ENCODE peak calls at places on chromosomes 16 and 17, in six cellular contexts. R, D, T, Q, X and V are unnamed samples.

GRCh38 chr16:75794426-75794825 is 68.1 kb upstream of the CPHXL start:
- DNase-seq in R (no peak), Q (no peak), X (no peak), T (no peak), D (no peak), V (no peak)

GRCh38 chr17:17663160-17664072 is 17.8 kb upstream of the RAI1 start:
- DNase-seq in D (peak; percentile 29), Q (peak; percentile 69), T (peak; percentile 92), R (peak; percentile 44), X (peak; percentile 48), V (peak; percentile 63)

GRCh38 chr17:927611-928461 is 51.7 kb downstream of the NXN start:
- DNase-seq in D (no peak), X (no peak), Q (peak; percentile 23), T (peak; percentile 82), R (peak; percentile 44), V (no peak)

GRCh38 chr16:30557397-30557949 is 701 bp downstream of the ZNF764 start:
- DNase-seq in T (no peak), Q (no peak), D (no peak), X (no peak), R (no peak), V (no peak)

GRCh38 chr16:25006504-25007055 is 8.6 kb downstream of the ARHGAP17 start:
- DNase-seq in T (peak; percentile 67), R (no peak), D (no peak), X (no peak), Q (peak; percentile 99), V (no peak)

GRCh38 chr17:28988475-28988874 is 17.4 kb downstream of the SEZ6 start:
- DNase-seq in X (no peak), D (no peak), T (no peak), R (no peak), Q (no peak), V (no peak)

GRCh38 chr17:78600181-78600651 is 23.0 kb upstream of the DNAH17 start:
- DNase-seq in T (no peak), X (no peak), Q (no peak), R (no peak), D (no peak), V (no peak)

GRCh38 chr17:12691173-12691572 is 25.5 kb downstream of the MYOCD start:
- DNase-seq in Q (no peak), X (no peak), D (no peak), T (no peak), R (no peak), V (no peak)

GRCh38 chr16:56312556-56312955 is 112.8 kb downstream of the AMFR start:
- DNase-seq in Q (no peak), R (no peak), T (no peak), X (no peak), D (no peak), V (no peak)

GRCh38 chr17:81048827-81049371 is 13.9 kb downstream of the BAIAP2 start:
- DNase-seq in R (no peak), T (no peak), D (no peak), Q (no peak), X (no peak), V (no peak)
- H3K27me3 ChIP-seq in R (no peaks in the 10 kb centered on the region), T (no peaks in the 10 kb centered on the region), D (no peaks in the 10 kb centered on the region), Q (no peaks in the 10 kb centered on the region), X (no peaks in the 10 kb centered on the region), V (no peaks in the 10 kb centered on the region)

GRCh38 chr17:39639566-39640458 is 2.9 kb downstream of the STARD3 start:
- DNase-seq in X (no peak), D (no peak), R (no peak), T (no peak), Q (no peak), V (no peak)
- H3K4me1 ChIP-seq in X (peaks cover 7% of the 10 kb centered on the region), D (peaks cover 86% of the 10 kb centered on the region), R (peaks cover 87% of the 10 kb centered on the region), T (peaks cover 38% of the 10 kb centered on the region), Q (peaks cover 21% of the 10 kb centered on the region), V (peaks cover 9% of the 10 kb centered on the region)

DNA sequence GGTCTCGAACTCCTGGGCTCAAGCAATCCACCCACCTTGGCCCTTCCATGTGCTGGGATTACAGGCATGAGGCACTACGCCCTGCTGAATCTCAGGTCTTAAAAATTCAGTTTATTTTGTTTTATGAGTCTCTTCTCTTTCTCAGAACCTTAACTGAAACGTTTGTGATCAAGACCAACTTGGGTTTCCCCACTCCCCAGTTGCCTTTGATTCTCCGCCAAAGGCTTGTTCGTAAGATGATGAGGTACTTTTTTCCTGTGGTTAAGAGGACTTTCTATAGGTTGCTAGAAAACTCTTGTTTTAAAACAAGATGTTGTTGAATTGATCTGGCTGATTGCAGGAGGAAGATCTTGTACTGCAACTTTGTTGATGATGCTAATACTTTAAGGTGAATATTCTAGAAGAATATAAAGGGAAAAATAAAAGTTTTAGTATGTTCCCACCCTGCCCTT is 11.7 kb downstream of the ABCC1 start:
- DNase-seq in R (no peak), T (no peak), X (peak; percentile 22), D (no peak), Q (no peak), V (no peak)
- H3K4me3 ChIP-seq in R (no peak overlapping the region), T (no peak overlapping the region), X (no peak overlapping the region), D (no peak overlapping the region), Q (no peak overlapping the region), V (no peak overlapping the region)

GRCh38 chr16:86679490-86679889 is 101.1 kb downstream of the FOXL1 start:
- DNase-seq in X (no peak), T (no peak), R (no peak), D (no peak), Q (no peak), V (no peak)

GRCh38 chr16:86682219-86682904 is 104.0 kb downstream of the FOXL1 start:
- DNase-seq in X (no peak), R (no peak), Q (no peak), D (no peak), T (no peak), V (no peak)

GRCh38 chr16:86680661-86681439 is 102.5 kb downstream of the FOXL1 start:
- DNase-seq in D (no peak), R (no peak), X (no peak), T (no peak), Q (no peak), V (no peak)

GRCh38 chr16:86681440-86681838 is 103.1 kb downstream of the FOXL1 start:
- DNase-seq in X (no peak), D (peak; percentile 54), R (no peak), Q (no peak), T (no peak), V (no peak)

GRCh38 chr16:86680137-86680536 is 101.8 kb downstream of the FOXL1 start:
- DNase-seq in X (no peak), T (no peak), Q (no peak), D (peak; percentile 44), R (no peak), V (no peak)
- H3K27me3 ChIP-seq in X (no peaks in the 10 kb centered on the region), T (peaks cover 7% of the 10 kb centered on the region), Q (no peaks in the 10 kb centered on the region), D (peaks cover 75% of the 10 kb centered on the region), R (peaks cover 4% of the 10 kb centered on the region), V (no peaks in the 10 kb centered on the region)

GRCh38 chr17:64781810-64782555 is 119.9 kb upstream of the SMURF2 start:
- DNase-seq in R (no peak), X (no peak), Q (no peak), T (no peak), D (no peak), V (no peak)
- H3K4me1 ChIP-seq in R (peaks cover 55% of the 10 kb centered on the region), X (peaks cover 3% of the 10 kb centered on the region), Q (peaks cover 27% of the 10 kb centered on the region), T (peaks cover 45% of the 10 kb centered on the region), D (peaks cover 53% of the 10 kb centered on the region), V (peaks cover 7% of the 10 kb centered on the region)